ENCODE peak calls at places on chromosomes 2 and 18, in five cellular contexts. V, I, Y, X and L are unnamed samples.

GRCh38 chr18:12943200-12943599 is 4.6 kb upstream of the SEH1L start:
- DNase-seq in X (no peak), Y (no peak), I (no peak), V (no peak), L (no peak)

GRCh38 chr2:192123847-192124246 is 70.9 kb downstream of the TMEFF2 start:
- DNase-seq in X (no peak), I (no peak), Y (no peak), V (no peak), L (peak)

GRCh38 chr18:54608008-54608642 is 17.1 kb downstream of the DYNAP start:
- DNase-seq in X (peak), V (no peak), Y (no peak), I (no peak), L (peak)

GRCh38 chr2:228866781-228867180 is 404.3 kb downstream of the PID1 start:
- DNase-seq in X (no peak), V (no peak), I (no peak), Y (no peak), L (no peak)

GRCh38 chr2:168183308-168183997 is 63.9 kb downstream of the STK39 start:
- DNase-seq in V (no peak), X (no peak), I (no peak), Y (no peak), L (no peak)

GRCh38 chr2:142052220-142052863 is 78.5 kb downstream of the LRP1B start:
- DNase-seq in V (no peak), Y (no peak), I (no peak), X (no peak), L (no peak)

GRCh38 chr2:212337486-212338343 is 200.9 kb downstream of the ERBB4 start:
- DNase-seq in V (no peak), I (no peak), Y (no peak), X (peak), L (no peak)

GRCh38 chr2:46492301-46492700 is 12.9 kb downstream of the TMEM247 start:
- DNase-seq in I (no peak), X (no peak), Y (no peak), V (no peak), L (no peak)

GRCh38 chr2:153477641-153478288 is 797 bp downstream of the RPRM start:
- DNase-seq in X (no peak), I (no peak), Y (peak), V (peak), L (no peak)

GRCh38 chr18:26460449-26461091 is 87.8 kb downstream of the KCTD1 start:
- DNase-seq in V (no peak), I (no peak), X (no peak), Y (no peak), L (peak)

GRCh38 chr2:10431797-10432196 is 16.3 kb downstream of the ODC1 start:
- DNase-seq in X (no peak), I (no peak), Y (no peak), V (peak), L (no peak)

GRCh38 chr18:37714621-37715020 is 149.0 kb upstream of the CELF4 start:
- DNase-seq in V (no peak), X (no peak), Y (no peak), I (no peak), L (no peak)

GRCh38 chr18:26466026-26466425 is 82.3 kb downstream of the KCTD1 start:
- DNase-seq in X (no peak), V (no peak), Y (no peak), I (no peak), L (no peak)

GRCh38 chr2:25651066-25651465 is 22.3 kb downstream of the DTNB start:
- DNase-seq in Y (no peak), X (peak), V (no peak), I (no peak), L (peak)

GRCh38 chr2:58925676-58926081 is 684.6 kb upstream of the FANCL start:
- DNase-seq in X (no peak), I (no peak), Y (no peak), V (no peak), L (peak)

GRCh38 chr2:157936464-157936863 is 60.3 kb upstream of the ACVR1 start:
- DNase-seq in I (no peak), Y (no peak), V (no peak), X (no peak), L (peak)

GRCh38 chr2:178204987-178205386 is 10.7 kb downstream of the OSBPL6 start:
- DNase-seq in V (no peak), I (no peak), Y (no peak), X (peak), L (no peak)

GRCh38 chr18:41096504-41096903 is 858.5 kb upstream of the PIK3C3 start:
- DNase-seq in V (no peak), X (no peak), I (no peak), Y (no peak), L (peak)

GRCh38 chr18:12726774-12727550 is 24.1 kb downstream of the PSMG2 start:
- DNase-seq in Y (peak), X (peak), I (no peak), V (peak), L (peak)

GRCh38 chr18:46070683-46071614 is 1.1 kb downstream of the PSTPIP2 start:
- DNase-seq in V (peak), X (no peak), Y (no peak), I (no peak), L (no peak)

GRCh38 chr2:147659051-147659450 is 185.8 kb upstream of the ACVR2A start:
- DNase-seq in V (no peak), I (no peak), X (no peak), Y (no peak), L (no peak)

GRCh38 chr2:18911416-18911815 is 322.0 kb upstream of the NT5C1B start:
- DNase-seq in I (no peak), Y (no peak), V (no peak), X (no peak), L (no peak)

GRCh38 chr2:212517693-212518092 is 20.9 kb downstream of the ERBB4 start:
- DNase-seq in V (no peak), I (no peak), X (no peak), Y (no peak), L (no peak)

GRCh38 chr2:46082531-46083485 is 214.4 kb upstream of the EPAS1 start:
- DNase-seq in V (no peak), I (no peak), X (no peak), Y (no peak), L (peak)

GRCh38 chr2:20455076-20455587 is 8.3 kb downstream of the RHOB start:
- DNase-seq in V (no peak), I (no peak), Y (no peak), X (no peak), L (no peak)

GRCh38 chr2:173359231-173359630 is 4.6 kb downstream of the CDCA7 start:
- DNase-seq in X (no peak), I (no peak), Y (no peak), V (no peak), L (no peak)

GRCh38 chr18:63082661-63083531 is 236.7 kb downstream of the BCL2 start:
- DNase-seq in X (no peak), V (no peak), I (no peak), Y (no peak), L (peak)

GRCh38 chr2:112493858-112494648 is 12.1 kb downstream of the TTL start:
- DNase-seq in I (no peak), X (peak), V (no peak), Y (no peak), L (peak)

GRCh38 chr18:59994357-59994756 is 94.6 kb downstream of the PMAIP1 start:
- DNase-seq in I (no peak), Y (no peak), V (peak), X (peak), L (peak)
- TF ChIP-seq CTCF in I (peak), Y (no peak), V (no peak), X (peak), L (no peak)

DNA sequence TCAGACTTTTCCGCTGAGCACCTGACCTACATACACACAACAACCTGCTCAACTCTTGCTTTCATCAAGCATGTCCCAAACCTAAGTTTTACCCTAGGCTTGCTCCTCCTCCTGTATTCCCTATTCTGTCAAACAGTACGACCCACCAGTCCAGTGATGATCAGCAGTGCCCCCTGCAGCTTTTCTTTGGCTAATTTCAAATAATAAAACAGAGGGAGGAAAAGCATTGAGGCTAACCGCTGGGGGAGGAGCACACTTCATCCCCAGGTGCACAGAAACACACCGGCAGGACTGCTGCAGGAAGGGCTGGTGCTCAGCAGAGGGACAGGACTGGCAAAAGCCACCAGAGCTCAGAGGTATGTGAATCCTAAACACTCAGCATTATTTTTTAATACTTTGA is 21.2 kb downstream of the E2F6 start:
- DNase-seq in Y (no peak), I (no peak), X (no peak), V (no peak), L (no peak)
- TF ChIP-seq CTCF in Y (no peak), I (no peak), X (no peak), V (no peak), L (no peak)

GRCh38 chr2:96528680-96529375 is 7.7 kb upstream of the ARID5A start:
- DNase-seq in I (no peak), X (no peak), V (no peak), Y (no peak), L (no peak)
- TF ChIP-seq CTCF in I (no peak), X (no peak), V (no peak), Y (no peak), L (no peak)

GRCh38 chr2:232386740-232387450 is 8.3 kb downstream of the ALPP start:
- DNase-seq in V (no peak), X (no peak), Y (no peak), I (no peak), L (no peak)

GRCh38 chr2:232387451-232388171 is 9.1 kb downstream of the ALPP start:
- DNase-seq in X (no peak), V (no peak), I (no peak), Y (no peak), L (no peak)

GRCh38 chr2:232384466-232384865 is 5.9 kb downstream of the ALPP start:
- DNase-seq in Y (no peak), X (no peak), V (no peak), I (no peak), L (no peak)

GRCh38 chr2:232386490-232386739 is 7.9 kb downstream of the ALPP start:
- DNase-seq in Y (no peak), X (no peak), V (no peak), I (no peak), L (no peak)

DNA sequence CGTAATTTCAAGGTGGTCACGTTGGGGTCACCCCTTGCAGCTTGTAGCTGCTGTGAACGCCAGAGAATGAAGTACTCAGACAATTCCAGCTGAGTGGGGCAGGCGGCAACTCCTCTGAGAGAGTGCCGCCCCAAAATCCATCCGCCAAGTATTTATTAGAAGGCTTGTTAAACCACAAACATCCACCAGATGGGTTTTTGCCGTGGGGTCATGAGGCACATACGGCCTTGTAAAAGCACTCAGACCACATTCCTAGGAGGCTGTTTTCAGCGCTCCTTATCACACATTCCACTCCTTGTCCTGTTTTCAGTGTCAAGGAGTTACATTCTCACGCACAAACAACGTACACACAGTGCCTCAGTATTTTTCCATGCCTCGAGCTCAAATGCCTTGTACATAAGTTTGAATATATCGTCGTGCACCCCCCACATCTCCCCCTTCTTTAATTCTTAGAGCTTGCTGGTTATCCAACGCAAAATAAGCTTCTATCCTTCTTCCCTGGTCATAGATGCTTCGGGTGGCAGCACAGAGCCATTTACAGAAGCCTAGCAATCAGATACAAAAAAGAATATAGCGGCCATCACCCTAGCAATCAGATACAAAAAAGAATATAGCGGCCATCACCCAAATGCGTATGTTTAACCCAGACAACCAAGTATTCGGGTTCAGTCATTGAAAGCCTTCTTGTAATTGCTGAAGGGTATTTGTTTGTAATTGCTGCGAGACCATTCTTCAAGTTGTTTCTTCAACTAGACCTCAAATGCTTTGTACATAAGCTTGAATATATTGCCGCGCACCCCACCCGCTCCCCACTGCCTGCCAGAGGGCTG is 7.3 kb downstream of the ALPP start:
- DNase-seq in X (no peak), Y (no peak), I (no peak), V (no peak), L (no peak)
- TF ChIP-seq CTCF in X (no peak), Y (no peak), I (no peak), V (no peak), L (no peak)

GRCh38 chr18:70205421-70206397 is at the start of gene RTTN:
- DNase-seq in I (peak), V (peak), X (peak), Y (peak), L (peak)
- TF ChIP-seq CTCF in I (no peak), V (no peak), X (no peak), Y (no peak), L (no peak)

GRCh38 chr2:79039944-79040343 is 14.4 kb downstream of the REG3G start:
- DNase-seq in X (no peak), Y (no peak), I (no peak), V (no peak), L (no peak)

GRCh38 chr2:79040967-79041582 is 15.6 kb downstream of the REG3G start:
- DNase-seq in V (peak), Y (no peak), I (no peak), X (peak), L (no peak)
- TF ChIP-seq CTCF in V (peak), Y (peak), I (peak), X (peak), L (peak)

GRCh38 chr2:133364636-133365035 is 203.6 kb downstream of the NCKAP5 start:
- DNase-seq in Y (no peak), I (no peak), X (no peak), V (no peak), L (no peak)
- TF ChIP-seq CTCF in Y (no peak), I (no peak), X (no peak), V (no peak), L (no peak)

GRCh38 chr2:237790353-237790752 is 8.2 kb upstream of the RBM44 start:
- DNase-seq in V (no peak), I (no peak), X (no peak), Y (no peak), L (no peak)

GRCh38 chr2:237786936-237787335 is 11.6 kb upstream of the RBM44 start:
- DNase-seq in V (no peak), Y (no peak), X (no peak), I (no peak), L (no peak)

GRCh38 chr2:237797253-237797652 is 1.3 kb upstream of the RBM44 start:
- DNase-seq in I (no peak), Y (no peak), V (no peak), X (no peak), L (no peak)

GRCh38 chr2:237791977-237792727 is 6.4 kb upstream of the RBM44 start:
- DNase-seq in Y (no peak), V (no peak), X (peak), I (no peak), L (peak)
- TF ChIP-seq CTCF in Y (peak), V (no peak), X (peak), I (no peak), L (no peak)

GRCh38 chr2:30673127-30673526 is 134.1 kb downstream of the CAPN13 start:
- DNase-seq in X (no peak), I (no peak), V (no peak), Y (no peak), L (no peak)

GRCh38 chr2:30666307-30666874 is 140.9 kb downstream of the CAPN13 start:
- DNase-seq in X (peak), Y (no peak), V (peak), I (peak), L (peak)

GRCh38 chr2:30665761-30666306 is 141.4 kb downstream of the CAPN13 start:
- DNase-seq in V (no peak), X (no peak), I (no peak), Y (no peak), L (no peak)

GRCh38 chr2:30675758-30676157 is 131.5 kb downstream of the CAPN13 start:
- DNase-seq in X (no peak), V (no peak), Y (no peak), I (no peak), L (no peak)

GRCh38 chr2:30670453-30670852 is 136.8 kb downstream of the CAPN13 start:
- DNase-seq in Y (no peak), I (no peak), X (no peak), V (no peak), L (no peak)
- TF ChIP-seq CTCF in Y (no peak), I (no peak), X (no peak), V (no peak), L (no peak)

GRCh38 chr2:104897515-104898184 is 43.7 kb downstream of the POU3F3 start:
- DNase-seq in I (no peak), Y (no peak), X (no peak), V (no peak), L (peak)
- TF ChIP-seq CTCF in I (no peak), Y (no peak), X (no peak), V (no peak), L (no peak)